ENCODE peak calls at places on chromosomes 11 and 22, in seven cellular contexts. K, Q, G, I, X, T and W are unnamed samples.

GRCh38 chr22:36144886-36145541 is 15.5 kb downstream of the APOL3 start:
- DNase-seq in X (peak), G (peak), Q (peak), I (no peak), K (peak), T (peak), W (no peak)

GRCh38 chr11:75536786-75537629 is 11.3 kb upstream of the GDPD5 start:
- DNase-seq in K (no peak), T (no peak), Q (peak), X (peak), G (no peak), I (peak), W (peak)

GRCh38 chr11:123239371-123240150 is 44.5 kb upstream of the CLMP start:
- DNase-seq in K (no peak), I (no peak), T (no peak), X (no peak), G (no peak), Q (no peak), W (no peak)

GRCh38 chr11:57456960-57457642 is 3.2 kb upstream of the RTN4RL2 start:
- DNase-seq in G (peak), Q (peak), X (peak), K (peak), I (no peak), T (peak), W (peak)

GRCh38 chr11:10930224-10930960 is 72.5 kb upstream of the ZBED5 start:
- DNase-seq in T (no peak), K (no peak), G (no peak), I (no peak), X (no peak), Q (no peak), W (no peak)

GRCh38 chr22:37697540-37697835 is 640 bp downstream of the TRIOBP start:
- DNase-seq in G (no peak), X (no peak), Q (no peak), T (no peak), I (no peak), K (no peak), W (no peak)

GRCh38 chr11:31810779-31811647 is at the start of gene PAX6:
- DNase-seq in I (peak), T (no peak), X (peak), Q (no peak), K (no peak), G (no peak), W (no peak)

GRCh38 chr22:24875862-24876506 is 70.0 kb downstream of the SGSM1 start:
- DNase-seq in T (no peak), X (peak), I (no peak), Q (peak), K (no peak), G (no peak), W (no peak)

GRCh38 chr11:97614571-97614970 is 1224.8 kb downstream of the JRKL start:
- DNase-seq in K (no peak), T (no peak), X (no peak), I (no peak), Q (no peak), G (no peak), W (no peak)

GRCh38 chr11:1102221-1102971 is 27.7 kb downstream of the MUC2 start:
- DNase-seq in K (no peak), I (no peak), X (no peak), G (no peak), T (no peak), Q (no peak), W (no peak)

GRCh38 chr22:38706101-38706884 is 549 bp downstream of the GTPBP1 start:
- DNase-seq in Q (peak), K (no peak), I (no peak), X (peak), T (peak), G (no peak), W (no peak)

GRCh38 chr22:42179616-42180015 is 49.0 kb upstream of the CYP2D6 start:
- DNase-seq in T (no peak), G (peak), I (no peak), X (no peak), K (peak), Q (no peak), W (no peak)

GRCh38 chr11:8403310-8403709 is 139.6 kb upstream of the LMO1 start:
- DNase-seq in Q (no peak), G (no peak), I (no peak), X (no peak), K (no peak), T (no peak), W (no peak)

GRCh38 chr22:49349181-49349835 is 478.4 kb downstream of the BRD1 start:
- DNase-seq in I (no peak), G (no peak), K (no peak), X (no peak), Q (no peak), T (no peak), W (no peak)

DNA sequence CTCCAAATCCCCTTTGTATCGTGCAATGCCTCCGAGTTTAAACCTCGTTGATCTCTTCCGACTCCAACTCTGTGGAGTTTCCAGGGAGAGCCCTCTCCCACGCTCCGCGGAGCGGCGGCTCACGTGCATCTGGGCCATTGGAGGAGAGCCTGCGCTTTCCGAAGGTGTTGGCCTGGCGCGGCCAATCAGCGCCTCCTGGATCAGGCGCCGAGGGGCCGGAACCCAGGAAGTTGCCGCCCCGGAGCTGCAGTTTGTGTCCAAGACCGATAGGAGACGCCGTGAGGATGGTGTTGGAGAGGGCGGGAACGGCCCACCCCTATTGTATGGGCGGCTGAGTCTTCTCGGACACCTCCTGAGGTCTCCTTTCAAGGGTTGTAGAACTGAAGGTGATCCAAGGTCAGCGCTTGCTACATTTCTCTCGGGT is 1.6 kb downstream of the ADAMTS15 start:
- DNase-seq in K (no peak), I (no peak), Q (no peak), T (peak), X (no peak), G (peak), W (no peak)
- TF ChIP-seq CTCF in K (peak), I (no peak), Q (no peak), T (peak), X (no peak), G (peak), W (no peak)

GRCh38 chr11:65919151-65920034 is at the start of gene DRAP1:
- DNase-seq in Q (peak), G (peak), K (peak), X (peak), T (peak), I (peak), W (peak)

GRCh38 chr11:65920035-65920802 is 993 bp downstream of the DRAP1 start:
- DNase-seq in Q (no peak), X (no peak), I (no peak), G (no peak), T (peak), K (no peak), W (no peak)

GRCh38 chr11:65917077-65917433 is 1.8 kb downstream of the C11orf68 start:
- DNase-seq in I (no peak), T (no peak), G (no peak), K (no peak), Q (no peak), X (no peak), W (no peak)

GRCh38 chr11:65917434-65918210 is 1.2 kb downstream of the C11orf68 start:
- DNase-seq in T (no peak), X (no peak), G (no peak), Q (no peak), K (no peak), I (no peak), W (no peak)

DNA sequence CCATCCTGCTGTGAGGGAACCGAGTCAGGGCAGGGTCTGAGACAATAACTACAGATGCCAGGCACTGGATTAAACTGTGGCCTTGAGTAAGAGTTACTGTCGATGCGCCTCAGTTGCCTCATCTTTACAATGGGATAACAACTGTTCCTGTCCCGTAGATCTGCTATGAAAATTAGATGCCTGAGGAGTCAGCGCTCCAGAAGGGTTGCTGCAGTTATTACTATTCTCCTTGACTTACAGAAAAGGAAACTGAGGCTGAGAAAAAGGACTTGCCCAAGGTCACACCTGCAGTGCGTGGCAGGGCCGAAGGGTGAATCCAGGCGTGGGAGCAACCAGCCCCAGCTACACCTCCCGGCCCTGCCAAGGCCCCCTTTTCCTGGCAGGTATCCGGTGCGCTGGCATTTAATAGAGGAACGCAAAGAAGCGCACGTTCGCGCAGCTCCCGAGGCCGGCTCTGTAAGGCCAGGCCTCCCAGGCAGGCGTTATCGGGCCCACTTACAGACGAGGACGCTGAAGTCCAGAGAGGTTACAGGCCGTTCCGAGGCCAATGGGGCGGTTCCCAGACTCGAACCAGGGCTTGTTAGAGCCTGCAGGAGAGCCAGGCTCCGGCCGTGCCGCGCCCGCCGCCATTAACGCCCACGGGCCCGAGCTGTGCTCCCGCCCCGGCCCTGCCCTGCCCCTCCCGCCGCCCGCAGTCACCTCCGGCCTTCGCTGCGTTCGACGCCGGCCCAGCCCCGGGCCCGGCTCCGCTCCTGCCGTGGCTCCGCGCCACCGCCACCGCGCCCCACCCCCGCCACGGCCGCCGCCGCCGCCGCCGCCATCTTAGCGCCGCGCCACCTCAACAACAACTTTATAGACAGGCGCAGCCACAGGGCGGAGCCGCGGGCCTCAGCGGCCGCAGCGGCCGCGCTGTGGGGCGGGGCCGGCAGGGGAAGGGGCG is at the start of gene C11orf68:
- DNase-seq in G (no peak), X (peak), T (no peak), I (no peak), K (no peak), Q (no peak), W (no peak)
- TF ChIP-seq CTCF in G (no peak), X (no peak), T (no peak), I (no peak), K (no peak), Q (no peak), W (no peak)

GRCh38 chr11:102306048-102306575 is 11.2 kb upstream of the BIRC3 start:
- DNase-seq in X (no peak), T (no peak), I (no peak), K (no peak), Q (no peak), G (no peak), W (no peak)
- TF ChIP-seq CTCF in X (no peak), T (no peak), I (no peak), K (no peak), Q (peak), G (no peak), W (no peak)

GRCh38 chr11:12162652-12163051 is 52.3 kb downstream of the MICAL2 start:
- DNase-seq in G (no peak), I (no peak), Q (no peak), T (no peak), K (no peak), X (peak), W (no peak)
- TF ChIP-seq CTCF in G (no peak), I (no peak), Q (no peak), T (no peak), K (no peak), X (peak), W (no peak)

GRCh38 chr11:65593518-65594414 is 1.8 kb downstream of the KCNK7 start:
- DNase-seq in X (peak), K (no peak), I (no peak), G (no peak), T (no peak), Q (peak), W (no peak)
- TF ChIP-seq CTCF in X (peak), K (peak), I (peak), G (peak), T (peak), Q (peak), W (peak)

GRCh38 chr11:92552942-92553341 is 328.3 kb downstream of the FAT3 start:
- DNase-seq in T (no peak), X (no peak), Q (no peak), G (no peak), K (no peak), I (no peak), W (no peak)
- TF ChIP-seq CTCF in T (peak), X (no peak), Q (peak), G (peak), K (peak), I (no peak), W (no peak)

DNA sequence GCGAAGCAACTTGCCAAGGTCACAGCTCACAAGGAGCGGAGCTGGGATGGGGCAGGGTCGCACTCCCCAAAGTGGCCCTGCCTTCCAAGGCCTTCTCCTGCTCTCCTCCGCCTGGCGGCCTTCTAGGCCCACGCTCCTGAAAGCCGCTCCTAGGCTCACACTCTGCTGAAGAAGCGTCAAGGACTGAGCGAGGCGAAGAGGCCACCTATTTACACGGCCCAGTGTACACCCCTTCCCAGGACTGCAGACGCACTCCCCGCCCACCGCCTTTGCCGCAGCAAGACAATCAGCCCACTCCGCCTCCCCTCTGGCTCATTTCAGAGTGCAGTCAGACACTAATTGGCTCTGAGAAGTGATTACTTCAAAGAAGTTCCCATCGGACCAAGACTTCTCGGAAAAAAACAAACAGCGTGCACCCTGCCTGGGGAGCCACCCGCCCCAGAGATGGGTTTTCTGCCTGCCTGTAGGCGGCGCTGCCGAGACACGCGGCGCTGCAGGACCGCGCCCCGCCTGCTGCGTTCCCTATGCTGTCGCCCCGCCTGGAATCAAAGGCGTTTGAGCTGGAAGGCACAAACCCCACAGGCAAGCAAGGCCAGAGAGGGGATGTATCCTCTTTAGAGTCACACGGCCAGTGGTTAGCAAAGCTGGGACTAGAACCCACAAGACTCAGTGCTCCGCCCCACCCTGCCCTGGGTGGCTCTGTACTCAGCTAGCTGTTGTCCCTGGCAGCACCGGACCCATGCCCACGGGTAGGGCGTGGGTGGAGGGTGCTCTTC is 414.8 kb downstream of the BUD13 start:
- DNase-seq in I (no peak), Q (no peak), X (peak), T (no peak), K (no peak), G (no peak), W (no peak)
- TF ChIP-seq CTCF in I (peak), Q (peak), X (peak), T (peak), K (peak), G (no peak), W (no peak)

GRCh38 chr11:19281041-19281440 is 40.3 kb upstream of the E2F8 start:
- DNase-seq in Q (no peak), I (peak), X (peak), K (no peak), G (no peak), T (no peak), W (no peak)

GRCh38 chr11:19286411-19286810 is 45.7 kb upstream of the E2F8 start:
- DNase-seq in G (no peak), K (no peak), I (no peak), X (no peak), Q (no peak), T (no peak), W (no peak)

GRCh38 chr11:19281555-19281954 is 40.8 kb upstream of the E2F8 start:
- DNase-seq in T (no peak), K (no peak), G (no peak), Q (no peak), I (no peak), X (no peak), W (no peak)

GRCh38 chr11:19284881-19285280 is 44.1 kb upstream of the E2F8 start:
- DNase-seq in Q (no peak), I (no peak), K (no peak), X (no peak), G (no peak), T (no peak), W (no peak)

DNA sequence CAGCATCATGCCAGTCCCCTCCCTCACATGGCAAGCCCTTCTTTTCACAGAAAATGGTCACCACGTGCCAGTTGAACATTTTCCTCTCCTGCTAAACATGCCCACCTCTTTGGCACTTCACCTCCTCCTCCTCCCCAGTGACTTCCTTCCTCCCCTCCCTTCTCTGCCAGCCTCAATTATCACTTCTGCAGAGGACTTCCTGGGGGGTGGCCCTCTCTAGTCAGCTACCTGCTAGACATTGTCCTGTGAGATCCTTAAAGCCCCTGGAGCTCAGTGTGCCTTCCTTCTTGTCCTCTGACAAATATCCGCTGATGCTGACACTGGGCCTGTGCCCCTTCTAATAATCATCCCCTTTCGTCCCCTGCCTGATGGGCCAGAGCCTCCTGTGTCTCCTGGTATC is 43.3 kb upstream of the E2F8 start:
- DNase-seq in T (no peak), X (no peak), G (no peak), K (no peak), Q (no peak), I (no peak), W (no peak)
- TF ChIP-seq CTCF in T (no peak), X (no peak), G (no peak), K (no peak), Q (no peak), I (no peak), W (no peak)

GRCh38 chr11:17730137-17730536 is 4.4 kb upstream of the KCNC1 start:
- DNase-seq in Q (no peak), G (no peak), I (no peak), X (no peak), T (no peak), K (no peak), W (no peak)
- TF ChIP-seq CTCF in Q (no peak), G (no peak), I (no peak), X (no peak), T (no peak), K (no peak), W (no peak)

GRCh38 chr22:20591660-20592310 is 84.4 kb downstream of the MED15 start:
- DNase-seq in I (no peak), Q (no peak), K (peak), X (no peak), T (no peak), G (peak), W (no peak)

GRCh38 chr22:20588843-20589581 is 81.6 kb downstream of the MED15 start:
- DNase-seq in X (no peak), Q (no peak), T (no peak), K (no peak), I (no peak), G (no peak), W (no peak)

GRCh38 chr22:20589614-20590476 is 82.4 kb downstream of the MED15 start:
- DNase-seq in G (no peak), K (no peak), I (no peak), T (no peak), Q (no peak), X (no peak), W (no peak)

GRCh38 chr22:20590477-20591294 is 83.3 kb downstream of the MED15 start:
- DNase-seq in Q (no peak), X (no peak), T (no peak), I (no peak), G (no peak), K (no peak), W (no peak)

DNA sequence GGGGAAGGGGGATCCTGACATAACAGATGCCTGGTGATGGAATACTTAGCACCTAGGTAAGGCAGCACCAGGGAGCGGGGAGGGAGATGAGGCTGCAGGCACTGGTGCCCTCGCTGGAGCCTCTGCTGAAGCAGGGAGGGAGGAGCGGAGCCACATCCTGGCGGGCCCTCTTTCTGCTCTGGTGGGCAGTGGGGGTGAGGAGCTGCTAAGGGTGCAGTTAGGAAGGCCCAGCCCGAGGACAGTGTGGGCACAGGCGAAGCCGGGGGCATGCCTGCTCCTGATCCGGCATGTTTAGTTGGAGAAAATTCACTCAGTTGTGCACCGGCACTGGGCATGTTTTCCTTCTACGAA is 83.9 kb downstream of the MED15 start:
- DNase-seq in Q (no peak), T (no peak), G (no peak), K (no peak), X (no peak), I (no peak), W (no peak)
- TF ChIP-seq CTCF in Q (no peak), T (no peak), G (no peak), K (no peak), X (no peak), I (no peak), W (no peak)